ENCODE peak calls at places on chromosomes 3 and 15, in seven cellular contexts. V is endothelial cell, S is nephron progenitor cell, C is uterus, K is choroid plexus epithelial cell, Z is GM06990, A is tibial artery. E is an unnamed sample.

GRCh38 chr3:1346386-1346785 is 253.6 kb downstream of the CNTN6 start:
- DNase-seq in V (no peak), S (no peak), C (no peak), K (no peak), Z (no peak), A (no peak), E (no peak)

GRCh38 chr3:100402150-100402706 is 889 bp downstream of the LNP1 start:
- DNase-seq in V (no peak), S (no peak), C (no peak), K (peak), Z (no peak), A (no peak), E (no peak)

GRCh38 chr3:26638113-26638512 is 15.5 kb downstream of the LRRC3B start:
- DNase-seq in V (no peak), S (no peak), C (no peak), K (no peak), Z (no peak), A (no peak), E (no peak)

GRCh38 chr3:155676252-155676981 is 68.5 kb downstream of the PLCH1 start:
- DNase-seq in V (no peak), S (no peak), C (no peak), K (peak), Z (no peak), A (peak), E (no peak)

GRCh38 chr3:184766555-184767261 is 45.3 kb upstream of the VPS8 start:
- DNase-seq in V (no peak), S (no peak), C (no peak), K (peak), Z (no peak), A (no peak), E (no peak)

GRCh38 chr3:157335677-157336076 is 101.0 kb upstream of the PTX3 start:
- DNase-seq in V (peak), S (peak), C (no peak), K (peak), Z (no peak), A (no peak), E (no peak)

GRCh38 chr15:43514241-43515057 is 3.0 kb upstream of the MAP1A start:
- DNase-seq in V (no peak), S (peak), C (no peak), K (peak), Z (no peak), A (peak), E (peak)

GRCh38 chr3:196274585-196274984 is 12.9 kb downstream of the PCYT1A start:
- DNase-seq in V (no peak), S (no peak), C (no peak), K (peak), Z (peak), A (no peak), E (peak)

GRCh38 chr3:64467255-64467944 is 220.4 kb downstream of the ADAMTS9 start:
- DNase-seq in V (no peak), S (no peak), C (no peak), K (no peak), Z (no peak), A (no peak), E (no peak)

GRCh38 chr15:91369823-91370222 is 269.8 kb downstream of the SV2B start:
- DNase-seq in V (peak), S (no peak), C (no peak), K (no peak), Z (no peak), A (no peak), E (no peak)

GRCh38 chr3:33004205-33004604 is 52.8 kb downstream of the CCR4 start:
- DNase-seq in V (no peak), S (no peak), C (no peak), K (no peak), Z (no peak), A (no peak), E (no peak)

GRCh38 chr3:16686679-16687078 is 81.5 kb upstream of the DAZL start:
- DNase-seq in V (no peak), S (no peak), C (no peak), K (no peak), Z (no peak), A (no peak), E (no peak)

GRCh38 chr15:64122936-64123351 is 27.2 kb downstream of the SNX1 start:
- DNase-seq in V (no peak), S (no peak), C (no peak), K (no peak), Z (no peak), A (no peak), E (no peak)

GRCh38 chr3:52108302-52109232 is 45.7 kb downstream of the POC1A start:
- DNase-seq in V (no peak), S (no peak), C (peak), K (peak), Z (no peak), A (peak), E (no peak)

GRCh38 chr3:62481972-62482371 is 108.6 kb upstream of the FEZF2 start:
- DNase-seq in V (no peak), S (no peak), C (no peak), K (no peak), Z (no peak), A (no peak), E (no peak)

GRCh38 chr3:194730369-194730768 is 44.7 kb downstream of the FAM43A start:
- DNase-seq in V (no peak), S (peak), C (no peak), K (no peak), Z (no peak), A (no peak), E (no peak)

GRCh38 chr3:13677272-13677671 is 128.3 kb downstream of the FBLN2 start:
- DNase-seq in V (no peak), S (no peak), C (no peak), K (no peak), Z (no peak), A (no peak), E (no peak)
- TF ChIP-seq CTCF in V (no peak), S (no peak), C (no peak), K (no peak), Z (no peak), A (no peak), E (no peak)

GRCh38 chr3:11393401-11393800 is 121.2 kb downstream of the ATG7 start:
- DNase-seq in V (no peak), S (no peak), C (no peak), K (no peak), Z (no peak), A (no peak), E (no peak)
- TF ChIP-seq CTCF in V (no peak), S (no peak), C (no peak), K (no peak), Z (no peak), A (no peak), E (no peak)

GRCh38 chr15:75809986-75810750 is 33.1 kb upstream of the UBE2Q2 start:
- DNase-seq in V (no peak), S (no peak), C (no peak), K (peak), Z (no peak), A (no peak), E (peak)
- TF ChIP-seq CTCF in V (no peak), S (no peak), C (no peak), K (peak), Z (peak), A (peak), E (peak)

GRCh38 chr15:31215490-31216209 is 111.0 kb upstream of the KLF13 start:
- DNase-seq in V (peak), S (peak), C (peak), K (peak), Z (peak), A (peak), E (peak)
- TF ChIP-seq CTCF in V (peak), S (peak), C (peak), K (peak), Z (peak), A (peak), E (peak)

GRCh38 chr15:23645379-23646164 is 2.1 kb downstream of the MAGEL2 start:
- DNase-seq in V (peak), S (peak), C (no peak), K (no peak), Z (no peak), A (no peak), E (no peak)
- TF ChIP-seq CTCF in V (no peak), S (no peak), C (no peak), K (no peak), Z (no peak), A (no peak), E (no peak)

DNA sequence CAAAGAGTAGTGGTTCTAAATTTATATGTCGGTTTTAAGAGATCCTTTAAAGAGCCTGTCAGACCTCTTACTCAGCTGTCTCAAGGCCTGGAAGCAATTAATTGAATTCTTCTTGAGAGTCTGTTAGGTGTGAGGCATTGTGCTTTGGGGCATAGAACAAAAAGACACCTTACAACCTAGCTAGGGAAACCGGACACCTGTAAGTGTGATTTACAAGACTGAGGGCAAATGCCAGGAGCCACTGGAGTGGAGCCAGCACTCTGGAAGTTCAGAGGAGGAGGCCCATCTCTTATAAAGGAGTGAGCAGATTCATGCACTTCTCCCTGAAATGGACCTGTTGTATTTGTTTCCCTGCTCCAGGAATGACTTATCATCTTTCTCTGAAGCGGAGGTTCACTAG is 97.7 kb upstream of the NUDT16 start:
- DNase-seq in V (no peak), S (peak), C (no peak), K (no peak), Z (no peak), A (no peak), E (no peak)
- TF ChIP-seq CTCF in V (no peak), S (no peak), C (no peak), K (no peak), Z (no peak), A (no peak), E (no peak)

GRCh38 chr3:119062892-119063291 is 28.2 kb upstream of the IGSF11 start:
- DNase-seq in V (no peak), S (no peak), C (no peak), K (no peak), Z (no peak), A (no peak), E (no peak)

DNA sequence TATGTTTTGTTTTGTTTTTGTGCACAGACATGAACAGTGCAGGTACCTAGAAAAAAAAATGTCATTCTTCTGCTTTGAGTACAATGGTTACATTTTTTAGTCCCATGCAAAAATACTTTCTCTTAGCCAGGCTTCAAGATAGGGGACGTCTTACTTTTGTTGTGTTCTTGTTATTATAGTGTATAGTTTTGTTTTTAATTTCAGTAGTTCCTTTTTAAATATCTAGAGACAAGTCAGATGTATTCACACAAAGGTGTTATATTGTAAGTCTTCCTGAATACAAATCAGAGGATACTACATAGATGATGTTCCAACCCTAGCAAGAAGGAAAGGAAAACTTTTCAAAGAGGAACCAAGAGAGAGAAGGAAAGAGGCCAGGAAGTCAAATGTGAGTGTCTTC is 28.8 kb upstream of the IGSF11 start:
- DNase-seq in V (no peak), S (no peak), C (no peak), K (no peak), Z (no peak), A (no peak), E (no peak)
- TF ChIP-seq CTCF in V (no peak), S (no peak), C (no peak), K (no peak), Z (no peak), A (no peak), E (no peak)

GRCh38 chr3:87147562-87147961 is 79.5 kb upstream of the CHMP2B start:
- DNase-seq in V (no peak), S (no peak), C (no peak), K (no peak), Z (no peak), A (no peak), E (no peak)

GRCh38 chr3:87148020-87148419 is 79.1 kb upstream of the CHMP2B start:
- DNase-seq in V (no peak), S (no peak), C (no peak), K (no peak), Z (no peak), A (no peak), E (no peak)

GRCh38 chr3:87145553-87145952 is 81.6 kb upstream of the CHMP2B start:
- DNase-seq in V (no peak), S (peak), C (no peak), K (peak), Z (no peak), A (no peak), E (peak)
- TF ChIP-seq CTCF in V (no peak), S (no peak), C (no peak), K (peak), Z (peak), A (no peak), E (no peak)

GRCh38 chr3:9399746-9400145 is 2.3 kb downstream of the SETD5 start:
- DNase-seq in V (peak), S (peak), C (peak), K (peak), Z (no peak), A (peak), E (no peak)
- TF ChIP-seq CTCF in V (no peak), S (no peak), C (no peak), K (peak), Z (no peak), A (no peak), E (no peak)